ENCODE peak calls at places on chromosomes 11 and 22, in five cellular contexts. F is left ventricle myocardium inferior, I is KBM-7, O is AG08395, Q is hepatic stellate cell. M is an unnamed sample.
A peak's percentile ranks its signal among the peaks of the same experiment; 100 is the strongest.

GRCh38 chr22:46057762-46058420 is 80.9 kb upstream of the WNT7B start:
- DNase-seq in F (peak; percentile 44), I (peak; percentile 85), O (peak; percentile 66), Q (peak; percentile 86), M (peak; percentile 65)

GRCh38 chr11:95912902-95913560 is 10.9 kb downstream of the MTMR2 start:
- DNase-seq in F (no peak), I (no peak), O (peak; percentile 40), Q (no peak), M (peak; percentile 36)

GRCh38 chr22:50473855-50474671 is 772 bp downstream of the SBF1 start:
- DNase-seq in F (peak; percentile 33), I (peak; percentile 30), O (peak; percentile 64), Q (peak; percentile 81), M (no peak)

GRCh38 chr11:65215441-65216076 is 33.8 kb downstream of the CAPN1 start:
- DNase-seq in F (no peak), I (no peak), O (no peak), Q (no peak), M (peak; percentile 40)

GRCh38 chr11:78310500-78310909 is 107.1 kb downstream of the GAB2 start:
- DNase-seq in F (peak; percentile 81), I (no peak), O (peak; percentile 40), Q (peak; percentile 62), M (no peak)

GRCh38 chr22:44259366-44260215 is 53.2 kb downstream of the SHISAL1 start:
- DNase-seq in F (no peak), I (no peak), O (no peak), Q (no peak), M (no peak)

GRCh38 chr11:58625826-58626460 is 3.5 kb downstream of the CNTF start:
- DNase-seq in F (no peak), I (no peak), O (no peak), Q (no peak), M (no peak)

GRCh38 chr22:27918351-27919221 is 470 bp downstream of the PITPNB start:
- DNase-seq in F (peak; percentile 46), I (peak; percentile 61), O (peak; percentile 38), Q (peak; percentile 41), M (peak; percentile 4)

GRCh38 chr11:95119361-95120060 is 29.9 kb downstream of the ENDOD1 start:
- DNase-seq in F (no peak), I (no peak), O (no peak), Q (no peak), M (no peak)

GRCh38 chr11:92340839-92341238 is 116.2 kb downstream of the FAT3 start:
- DNase-seq in F (no peak), I (no peak), O (peak; percentile 19), Q (peak; percentile 5), M (no peak)

GRCh38 chr11:110857885-110858555 is 145.8 kb upstream of the ARHGAP20 start:
- DNase-seq in F (no peak), I (no peak), O (peak; percentile 21), Q (peak; percentile 9), M (no peak)

GRCh38 chr11:107689317-107690202 is 22.3 kb downstream of the SLN start:
- DNase-seq in F (peak; percentile 42), I (peak; percentile 68), O (peak; percentile 73), Q (peak; percentile 47), M (peak; percentile 64)

GRCh38 chr22:28905433-28905832 is 22.1 kb downstream of the ZNRF3 start:
- DNase-seq in F (no peak), I (no peak), O (no peak), Q (no peak), M (no peak)

GRCh38 chr11:69520186-69520585 is 38.7 kb downstream of the LINC01488 start:
- DNase-seq in F (no peak), I (no peak), O (no peak), Q (no peak), M (peak; percentile 16)

GRCh38 chr11:13210424-13210823 is 67.2 kb upstream of the BMAL1 start:
- DNase-seq in F (peak; percentile 42), I (peak; percentile 43), O (peak; percentile 70), Q (peak; percentile 33), M (peak; percentile 20)

GRCh38 chr22:45884201-45885067 is 92.5 kb downstream of the WNT7B start:
- DNase-seq in F (peak; percentile 46), I (no peak), O (no peak), Q (no peak), M (no peak)

GRCh38 chr22:38023045-38023444 is 34.2 kb upstream of the PICK1 start:
- DNase-seq in F (no peak), I (no peak), O (no peak), Q (no peak), M (no peak)

GRCh38 chr22:32083000-32083399 is 39.9 kb downstream of the SLC5A1 start:
- DNase-seq in F (no peak), I (no peak), O (no peak), Q (no peak), M (no peak)

GRCh38 chr11:128039140-128040021 is 548.0 kb downstream of the ETS1 start:
- DNase-seq in F (no peak), I (peak; percentile 28), O (peak; percentile 94), Q (peak; percentile 35), M (peak; percentile 99)

GRCh38 chr11:110069158-110069737 is 23.9 kb upstream of the ZC3H12C start:
- DNase-seq in F (peak; percentile 72), I (peak; percentile 89), O (peak; percentile 68), Q (no peak), M (peak; percentile 89)

GRCh38 chr11:90364527-90364926 is 141.7 kb upstream of the CHORDC1 start:
- DNase-seq in F (no peak), I (no peak), O (no peak), Q (no peak), M (no peak)

GRCh38 chr22:24968066-24968561 is 15.6 kb downstream of the KIAA1671 start:
- DNase-seq in F (no peak), I (no peak), O (no peak), Q (no peak), M (no peak)

GRCh38 chr22:36439481-36440271 is 41.8 kb downstream of the TXN2 start:
- DNase-seq in F (peak; percentile 67), I (no peak), O (peak; percentile 98), Q (peak; percentile 99), M (peak; percentile 43)

GRCh38 chr22:35484651-35485372 is 55.8 kb upstream of the RASD2 start:
- DNase-seq in F (no peak), I (no peak), O (no peak), Q (no peak), M (no peak)

GRCh38 chr11:14751975-14752407 is 108.4 kb downstream of the PDE3B start:
- DNase-seq in F (no peak), I (no peak), O (no peak), Q (no peak), M (no peak)

GRCh38 chr11:73270855-73271477 is 1.2 kb upstream of the P2RY6 start:
- DNase-seq in F (no peak), I (no peak), O (no peak), Q (no peak), M (no peak)

GRCh38 chr11:31059529-31059928 is 310.0 kb downstream of the DCDC1 start:
- DNase-seq in F (no peak), I (no peak), O (no peak), Q (no peak), M (no peak)

GRCh38 chr11:54946429-54946828 is 239.8 kb downstream of the OR4A5 start:
- DNase-seq in F (no peak), I (no peak), O (no peak), Q (no peak), M (no peak)

GRCh38 chr11:94120946-94121345 is 7.7 kb upstream of the PANX1 start:
- DNase-seq in F (no peak), I (no peak), O (no peak), Q (no peak), M (no peak)

GRCh38 chr11:17021550-17021949 is 7.3 kb upstream of the PLEKHA7 start:
- DNase-seq in F (no peak), I (no peak), O (no peak), Q (no peak), M (no peak)

GRCh38 chr11:35487532-35488078 is 37.8 kb downstream of the PAMR1 start:
- DNase-seq in F (no peak), I (peak; percentile 22), O (peak; percentile 29), Q (peak; percentile 19), M (no peak)

GRCh38 chr22:48889209-48889830 is 938.4 kb downstream of the BRD1 start:
- DNase-seq in F (peak; percentile 1), I (no peak), O (no peak), Q (no peak), M (no peak)

GRCh38 chr11:133342453-133342852 is 189.8 kb downstream of the OPCML start:
- DNase-seq in F (no peak), I (no peak), O (no peak), Q (no peak), M (no peak)

GRCh38 chr11:84384637-84385227 is 1098.6 kb upstream of the CCDC90B start:
- DNase-seq in F (no peak), I (peak; percentile 52), O (peak; percentile 57), Q (peak; percentile 3), M (peak; percentile 38)